ENCODE peak calls at places on chromosomes 13 and 19, in six cellular contexts. I is cardiac fibroblast, V is mesendoderm, H is upper lobe of left lung, W is lung, S is brain microvascular endothelial cell. G is an unnamed sample.
A peak's percentile ranks its signal among the peaks of the same experiment; 100 is the strongest.

GRCh38 chr19:55432355-55432959 is 10.6 kb downstream of the SHISA7 start:
- DNase-seq in I (no peak), V (no peak), H (no peak), W (no peak), S (no peak), G (no peak)

GRCh38 chr13:97223711-97224461 is 1.8 kb downstream of the MBNL2 start:
- DNase-seq in I (peak; percentile 95), V (peak; percentile 90), H (peak; percentile 81), W (peak; percentile 61), S (peak; percentile 91), G (peak; percentile 75)

GRCh38 chr13:109036091-109036490 is 406.7 kb downstream of the MYO16 start:
- DNase-seq in I (no peak), V (no peak), H (no peak), W (no peak), S (no peak), G (no peak)

GRCh38 chr19:33938821-33939220 is 142.2 kb downstream of the KCTD15 start:
- DNase-seq in I (no peak), V (no peak), H (peak; percentile 69), W (peak; percentile 36), S (no peak), G (no peak)

GRCh38 chr13:28751210-28751935 is 32.6 kb upstream of the SLC46A3 start:
- DNase-seq in I (peak; percentile 66), V (peak; percentile 59), H (no peak), W (no peak), S (no peak), G (no peak)

GRCh38 chr19:9721861-9722260 is 46.7 kb downstream of the ZNF846 start:
- DNase-seq in I (no peak), V (peak; percentile 9), H (no peak), W (no peak), S (no peak), G (peak; percentile 97)

GRCh38 chr19:6868341-6868740 is 19.0 kb upstream of the ADGRE1 start:
- DNase-seq in I (no peak), V (no peak), H (no peak), W (no peak), S (no peak), G (peak; percentile 74)

GRCh38 chr13:110396476-110396875 is 89.4 kb downstream of the COL4A2 start:
- DNase-seq in I (peak; percentile 89), V (no peak), H (no peak), W (no peak), S (no peak), G (no peak)

GRCh38 chr13:34640931-34641330 is 301.1 kb upstream of the NBEA start:
- DNase-seq in I (no peak), V (no peak), H (no peak), W (no peak), S (no peak), G (no peak)

GRCh38 chr13:65159803-65160202 is 2070.3 kb downstream of the PCDH9 start:
- DNase-seq in I (no peak), V (no peak), H (no peak), W (no peak), S (no peak), G (no peak)

GRCh38 chr19:55096061-55096701 is 20.5 kb downstream of the EPS8L1 start:
- DNase-seq in I (no peak), V (peak; percentile 59), H (no peak), W (no peak), S (no peak), G (no peak)

GRCh38 chr19:28569132-28570114 is 643.5 kb downstream of the UQCRFS1 start:
- DNase-seq in I (no peak), V (no peak), H (no peak), W (no peak), S (no peak), G (no peak)

GRCh38 chr19:11140896-11141295 is 14.7 kb downstream of the SPC24 start:
- DNase-seq in I (no peak), V (no peak), H (no peak), W (no peak), S (no peak), G (no peak)

GRCh38 chr13:32746474-32746873 is 160.2 kb downstream of the PDS5B start:
- DNase-seq in I (no peak), V (no peak), H (no peak), W (no peak), S (peak; percentile 85), G (no peak)

GRCh38 chr19:9958451-9958850 is 22.1 kb upstream of the OLFM2 start:
- DNase-seq in I (peak; percentile 89), V (no peak), H (no peak), W (no peak), S (peak; percentile 82), G (no peak)

GRCh38 chr19:1061987-1062386 is 5.0 kb upstream of the ARHGAP45 start:
- DNase-seq in I (no peak), V (no peak), H (no peak), W (no peak), S (no peak), G (no peak)

GRCh38 chr19:49887653-49888477 is 8.8 kb downstream of the IL4I1 start:
- DNase-seq in I (no peak), V (no peak), H (no peak), W (no peak), S (no peak), G (no peak)

GRCh38 chr19:35509018-35509652 is 4.3 kb downstream of the DMKN start:
- DNase-seq in I (no peak), V (peak; percentile 88), H (peak; percentile 89), W (peak; percentile 77), S (no peak), G (no peak)

GRCh38 chr13:34152409-34152808 is 334.5 kb downstream of the RFC3 start:
- DNase-seq in I (no peak), V (no peak), H (no peak), W (no peak), S (no peak), G (no peak)

GRCh38 chr13:87280139-87280538 is 391.0 kb upstream of the SLITRK5 start:
- DNase-seq in I (no peak), V (no peak), H (no peak), W (no peak), S (no peak), G (peak; percentile 1)

GRCh38 chr19:15758379-15758778 is 20.6 kb downstream of the OR10H3 start:
- DNase-seq in I (no peak), V (no peak), H (no peak), W (no peak), S (no peak), G (no peak)

GRCh38 chr19:48992571-48993174 is 436 bp downstream of the GYS1 start:
- DNase-seq in I (no peak), V (no peak), H (peak; percentile 57), W (no peak), S (no peak), G (no peak)

GRCh38 chr13:79492313-79492798 is 11.4 kb downstream of the NDFIP2 start:
- DNase-seq in I (peak; percentile 33), V (peak; percentile 61), H (no peak), W (no peak), S (peak; percentile 46), G (no peak)

GRCh38 chr13:100879255-100879654 is 204.7 kb upstream of the TMTC4 start:
- DNase-seq in I (no peak), V (no peak), H (no peak), W (no peak), S (no peak), G (no peak)
- H3K4me3 ChIP-seq in I (no peak overlapping the region), V (no peak overlapping the region), H (no peak overlapping the region), W (no peak overlapping the region), S (no peak overlapping the region), G (no peak overlapping the region)

GRCh38 chr19:38253788-38254187 is 2.4 kb downstream of the PPP1R14A start:
- DNase-seq in I (no peak), V (no peak), H (no peak), W (no peak), S (no peak), G (no peak)

GRCh38 chr19:38250821-38251563 is 5.2 kb downstream of the PPP1R14A start:
- DNase-seq in I (peak; percentile 29), V (no peak), H (peak; percentile 45), W (no peak), S (peak; percentile 12), G (no peak)

GRCh38 chr19:38251564-38252051 is 4.6 kb downstream of the PPP1R14A start:
- DNase-seq in I (peak; percentile 40), V (peak; percentile 57), H (no peak), W (no peak), S (peak; percentile 20), G (no peak)

GRCh38 chr19:38252935-38253691 is 3.1 kb downstream of the PPP1R14A start:
- DNase-seq in I (no peak), V (no peak), H (no peak), W (no peak), S (no peak), G (peak; percentile 54)

GRCh38 chr19:38252385-38252784 is 3.8 kb downstream of the PPP1R14A start:
- DNase-seq in I (no peak), V (no peak), H (no peak), W (no peak), S (no peak), G (no peak)
- H3K4me3 ChIP-seq in I (no peak overlapping the region), V (no peak overlapping the region), H (no peak overlapping the region), W (no peak overlapping the region), S (no peak overlapping the region), G (no peak overlapping the region)

GRCh38 chr19:18437481-18438330 is at the start of gene ISYNA1:
- DNase-seq in I (peak; percentile 15), V (peak; percentile 75), H (no peak), W (no peak), S (peak; percentile 42), G (no peak)

GRCh38 chr19:18439025-18439909 is 1.3 kb upstream of the ISYNA1 start:
- DNase-seq in I (peak; percentile 60), V (no peak), H (no peak), W (no peak), S (peak; percentile 68), G (no peak)

GRCh38 chr19:18436651-18437478 is 1.1 kb downstream of the ISYNA1 start:
- DNase-seq in I (peak; percentile 84), V (peak; percentile 95), H (peak; percentile 79), W (no peak), S (peak; percentile 72), G (peak; percentile 46)

GRCh38 chr19:18439910-18440237 is 1.9 kb upstream of the ISYNA1 start:
- DNase-seq in I (no peak), V (no peak), H (no peak), W (no peak), S (no peak), G (no peak)

GRCh38 chr19:18438331-18439024 is 545 bp upstream of the ISYNA1 start:
- DNase-seq in I (no peak), V (peak; percentile 85), H (no peak), W (no peak), S (peak; percentile 38), G (no peak)
- H3K4me3 ChIP-seq in I (no peak overlapping the region), V (no peak overlapping the region), H (no peak overlapping the region), W (no peak overlapping the region), S (peak overlapping the region; percentile 58), G (no peak overlapping the region)

GRCh38 chr13:48979892-48980291 is 4.2 kb downstream of the FNDC3A start:
- DNase-seq in I (no peak), V (no peak), H (no peak), W (no peak), S (no peak), G (peak; percentile 81)

GRCh38 chr13:48978942-48979601 is 3.4 kb downstream of the FNDC3A start:
- DNase-seq in I (no peak), V (peak; percentile 51), H (no peak), W (no peak), S (no peak), G (no peak)

GRCh38 chr13:48976677-48977625 is 1.2 kb downstream of the FNDC3A start:
- DNase-seq in I (peak; percentile 38), V (no peak), H (no peak), W (no peak), S (no peak), G (peak; percentile 21)

GRCh38 chr13:48975926-48976676 is 389 bp downstream of the FNDC3A start:
- DNase-seq in I (peak; percentile 80), V (peak; percentile 90), H (peak; percentile 89), W (peak; percentile 80), S (peak; percentile 63), G (peak; percentile 95)

GRCh38 chr13:48977973-48978372 is 2.3 kb downstream of the FNDC3A start:
- DNase-seq in I (peak; percentile 69), V (no peak), H (no peak), W (no peak), S (peak; percentile 11), G (no peak)
- H3K4me3 ChIP-seq in I (peak overlapping the region; percentile 79), V (no peak overlapping the region), H (no peak overlapping the region), W (no peak overlapping the region), S (peak overlapping the region; percentile 83), G (peak overlapping the region; percentile 93)

G was measured in NB4.